ENCODE peak calls at places on chromosomes 5 and 9, in ten cellular contexts. O is NCI-H1092; P is kidney epithelial cell; H is EL; F is iris pigment epithelial cell; G is sciatic nerve; X is T47D; N is activated naive CD8-positive, alpha-beta T cell treated with anti-CD3 and anti-CD28 coated beads, Interleukin-2, amount 10 ng/mL, durations not matched to agents 7 days and 5 days; Q is aorta; E is activated T-cell treated with anti-CD3 and anti-CD28 coated beads, Interleukin-2, amount 50 U/mL, for 72 hours. B is an unnamed sample.

GRCh38 chr9:137666950-137667670 is 48.3 kb downstream of the EHMT1 start:
- DNase-seq in O (peak; percentile 42), P (no peak), H (no peak), F (no peak), G (no peak), X (peak; percentile 28), N (no peak), Q (no peak), E (no peak), B (no peak)

GRCh38 chr9:93479726-93480125 is 26.3 kb upstream of the FAM120AOS start:
- DNase-seq in O (no peak), P (no peak), H (no peak), F (peak; percentile 44), G (no peak), X (no peak), N (no peak), Q (no peak), E (no peak), B (peak; percentile 65)

GRCh38 chr5:127425037-127425436 is 92.4 kb upstream of the PRRC1 start:
- DNase-seq in O (no peak), P (no peak), H (peak; percentile 50), F (peak; percentile 10), G (no peak), X (no peak), N (no peak), Q (no peak), E (no peak), B (no peak)

GRCh38 chr9:103037508-103038477 is 42.7 kb downstream of the CYLC2 start:
- DNase-seq in O (no peak), P (no peak), H (no peak), F (peak; percentile 20), G (no peak), X (no peak), N (no peak), Q (no peak), E (no peak), B (no peak)

GRCh38 chr5:154989641-154990040 is 23.9 kb upstream of the KIF4B start:
- DNase-seq in O (no peak), P (no peak), H (no peak), F (no peak), G (no peak), X (no peak), N (no peak), Q (no peak), E (no peak), B (no peak)

GRCh38 chr9:93681316-93682154 is 105.2 kb downstream of the PHF2 start:
- DNase-seq in O (no peak), P (no peak), H (no peak), F (no peak), G (peak; percentile 35), X (no peak), N (no peak), Q (peak; percentile 32), E (no peak), B (no peak)

GRCh38 chr5:66010476-66010875 is 84.1 kb downstream of the ERBIN start:
- DNase-seq in O (no peak), P (no peak), H (peak; percentile 45), F (peak; percentile 24), G (no peak), X (no peak), N (no peak), Q (no peak), E (no peak), B (peak; percentile 22)

GRCh38 chr9:77403244-77403643 is 225.9 kb downstream of the VPS13A start:
- DNase-seq in O (no peak), P (no peak), H (no peak), F (peak; percentile 38), G (no peak), X (no peak), N (no peak), Q (no peak), E (no peak), B (no peak)

GRCh38 chr9:8622871-8623270 is 823.3 kb upstream of the DMAC1 start:
- DNase-seq in O (no peak), P (no peak), H (no peak), F (no peak), G (no peak), X (no peak), N (no peak), Q (no peak), E (no peak), B (no peak)

GRCh38 chr5:56564451-56565223 is 250.7 kb upstream of the MAP3K1 start:
- DNase-seq in O (no peak), P (no peak), H (no peak), F (peak; percentile 28), G (no peak), X (no peak), N (no peak), Q (no peak), E (no peak), B (peak; percentile 18)

GRCh38 chr5:96243203-96243602 is 189.8 kb downstream of the PCSK1 start:
- DNase-seq in O (no peak), P (no peak), H (peak; percentile 72), F (peak; percentile 62), G (no peak), X (no peak), N (no peak), Q (no peak), E (no peak), B (no peak)

GRCh38 chr5:134133995-134134541 is 19.6 kb downstream of the TCF7 start:
- DNase-seq in O (no peak), P (no peak), H (no peak), F (no peak), G (no peak), X (no peak), N (peak; percentile 27), Q (peak; percentile 21), E (no peak), B (no peak)

GRCh38 chr5:156400542-156400941 is 73.6 kb downstream of the SGCD start:
- DNase-seq in O (no peak), P (no peak), H (no peak), F (no peak), G (no peak), X (no peak), N (no peak), Q (no peak), E (no peak), B (no peak)

GRCh38 chr5:112738180-112738560 is 485 bp downstream of the APC start:
- DNase-seq in O (peak; percentile 2), P (no peak), H (peak; percentile 12), F (no peak), G (no peak), X (peak; percentile 3), N (no peak), Q (no peak), E (peak; percentile 5), B (peak; percentile 10)

GRCh38 chr9:107727113-107727780 is 237.7 kb upstream of the KLF4 start:
- DNase-seq in O (no peak), P (no peak), H (peak; percentile 47), F (no peak), G (no peak), X (no peak), N (no peak), Q (no peak), E (no peak), B (peak; percentile 72)

GRCh38 chr9:95018099-95018927 is 291.8 kb downstream of the AOPEP start:
- DNase-seq in O (no peak), P (peak; percentile 86), H (peak; percentile 93), F (peak; percentile 93), G (no peak), X (no peak), N (no peak), Q (no peak), E (peak; percentile 15), B (peak; percentile 96)

GRCh38 chr5:592158-592557 is 20.0 kb upstream of the CEP72 start:
- DNase-seq in O (no peak), P (no peak), H (no peak), F (no peak), G (no peak), X (no peak), N (no peak), Q (no peak), E (no peak), B (no peak)

GRCh38 chr9:124415102-124415851 is at the start of gene PSMB7:
- DNase-seq in O (peak; percentile 93), P (peak; percentile 75), H (peak; percentile 95), F (peak; percentile 97), G (peak; percentile 98), X (peak; percentile 99), N (peak; percentile 93), Q (peak; percentile 97), E (peak; percentile 98), B (peak; percentile 93)

GRCh38 chr5:122942164-122942914 is 94.2 kb downstream of the PPIC start:
- DNase-seq in O (no peak), P (no peak), H (peak; percentile 56), F (peak; percentile 80), G (no peak), X (no peak), N (no peak), Q (no peak), E (no peak), B (peak; percentile 53)

GRCh38 chr9:16559418-16560188 is 310.9 kb downstream of the BNC2 start:
- DNase-seq in O (peak; percentile 86), P (no peak), H (no peak), F (no peak), G (no peak), X (no peak), N (no peak), Q (no peak), E (no peak), B (no peak)

GRCh38 chr5:97547999-97548797 is 365.2 kb upstream of the RIOK2 start:
- DNase-seq in O (no peak), P (no peak), H (no peak), F (peak; percentile 73), G (no peak), X (no peak), N (no peak), Q (no peak), E (peak; percentile 11), B (no peak)

GRCh38 chr9:133883356-133883755 is 108.8 kb downstream of the VAV2 start:
- DNase-seq in O (no peak), P (no peak), H (no peak), F (no peak), G (no peak), X (no peak), N (no peak), Q (no peak), E (no peak), B (no peak)

GRCh38 chr5:116652196-116652729 is 77.6 kb upstream of the SEMA6A start:
- DNase-seq in O (peak; percentile 2), P (peak; percentile 64), H (no peak), F (peak; percentile 32), G (peak; percentile 79), X (no peak), N (no peak), Q (no peak), E (no peak), B (peak; percentile 37)

GRCh38 chr9:95088421-95089161 is 228.9 kb downstream of the FANCC start:
- DNase-seq in O (no peak), P (no peak), H (no peak), F (no peak), G (peak; percentile 57), X (no peak), N (no peak), Q (peak; percentile 72), E (no peak), B (peak; percentile 91)

GRCh38 chr5:170297589-170298462 is at the start of gene LCP2:
- DNase-seq in O (no peak), P (no peak), H (no peak), F (no peak), G (no peak), X (no peak), N (no peak), Q (no peak), E (peak; percentile 56), B (no peak)

GRCh38 chr5:115160975-115161475 is 8.7 kb downstream of the TRIM36 start:
- DNase-seq in O (no peak), P (no peak), H (no peak), F (no peak), G (no peak), X (no peak), N (no peak), Q (no peak), E (no peak), B (no peak)

GRCh38 chr9:114687034-114687433 is 5.0 kb upstream of the TEX48 start:
- DNase-seq in O (no peak), P (no peak), H (peak; percentile 54), F (peak; percentile 69), G (no peak), X (no peak), N (no peak), Q (no peak), E (no peak), B (peak; percentile 75)

GRCh38 chr5:23084815-23085214 is 231.7 kb upstream of the CDH12 start:
- DNase-seq in O (peak; percentile 4), P (no peak), H (no peak), F (no peak), G (no peak), X (no peak), N (no peak), Q (no peak), E (no peak), B (no peak)